ENCODE peak calls at places on chromosomes 4 and X, in ten cellular contexts. Z, U, I, G, F, D, C, Y, E and T are unnamed samples.
A peak's percentile ranks its signal among the peaks of the same experiment; 100 is the strongest.

GRCh38 chr4:86898562-86898961 is 6.3 kb upstream of the C4orf36 start:
- DNase-seq in Z (no peak), U (no peak), I (peak; percentile 16), G (no peak), F (no peak), D (peak; percentile 30), C (no peak), Y (no peak), E (no peak), T (no peak)

GRCh38 chrX:55028040-55028439 is 2.7 kb downstream of the ALAS2 start:
- DNase-seq in Z (no peak), U (no peak), I (no peak), G (no peak), F (no peak), D (no peak), C (no peak), Y (no peak), E (no peak), T (no peak)

GRCh38 chrX:120512627-120513026 is 43.5 kb upstream of the LAMP2 start:
- DNase-seq in Z (no peak), U (no peak), I (no peak), G (no peak), F (no peak), D (peak; percentile 19), C (no peak), Y (no peak), E (no peak), T (no peak)

GRCh38 chr4:139245590-139245989 is 34.4 kb downstream of the MGARP start:
- DNase-seq in Z (no peak), U (no peak), I (no peak), G (no peak), F (no peak), D (no peak), C (no peak), Y (no peak), E (no peak), T (no peak)

GRCh38 chr4:48127231-48127881 is 6.7 kb downstream of the TXK start:
- DNase-seq in Z (no peak), U (no peak), I (no peak), G (no peak), F (no peak), D (no peak), C (no peak), Y (no peak), E (peak; percentile 26), T (no peak)

GRCh38 chrX:83535417-83536244 is 27.5 kb downstream of the POU3F4 start:
- DNase-seq in Z (no peak), U (no peak), I (no peak), G (no peak), F (no peak), D (no peak), C (no peak), Y (peak; percentile 54), E (no peak), T (no peak)

GRCh38 chr4:141352775-141353544 is 132.3 kb downstream of the ZNF330 start:
- DNase-seq in Z (no peak), U (no peak), I (no peak), G (no peak), F (no peak), D (no peak), C (no peak), Y (no peak), E (no peak), T (no peak)

GRCh38 chr4:5052726-5053425 is 1.6 kb downstream of the STK32B start:
- DNase-seq in Z (no peak), U (no peak), I (no peak), G (no peak), F (no peak), D (no peak), C (no peak), Y (no peak), E (no peak), T (no peak)

GRCh38 chr4:99868126-99868596 is 26.1 kb downstream of the LAMTOR3 start:
- DNase-seq in Z (no peak), U (no peak), I (no peak), G (no peak), F (no peak), D (peak; percentile 14), C (no peak), Y (no peak), E (peak; percentile 3), T (no peak)

GRCh38 chrX:95764972-95765451 is 919.6 kb upstream of the DIAPH2 start:
- DNase-seq in Z (peak; percentile 78), U (no peak), I (peak; percentile 7), G (no peak), F (no peak), D (peak; percentile 75), C (no peak), Y (peak; percentile 68), E (peak; percentile 75), T (no peak)

GRCh38 chrX:16665089-16665488 is 15.1 kb downstream of the S100G start:
- DNase-seq in Z (no peak), U (no peak), I (no peak), G (no peak), F (no peak), D (no peak), C (no peak), Y (no peak), E (no peak), T (no peak)

GRCh38 chr4:21753084-21753760 is 195.3 kb downstream of the KCNIP4 start:
- DNase-seq in Z (no peak), U (no peak), I (no peak), G (no peak), F (no peak), D (no peak), C (no peak), Y (no peak), E (peak; percentile 70), T (no peak)

GRCh38 chrX:20514358-20514757 is 247.6 kb upstream of the RPS6KA3 start:
- DNase-seq in Z (no peak), U (no peak), I (no peak), G (no peak), F (no peak), D (no peak), C (no peak), Y (no peak), E (no peak), T (no peak)

GRCh38 chrX:119507206-119507605 is 39.0 kb downstream of the SLC25A5 start:
- DNase-seq in Z (no peak), U (no peak), I (no peak), G (no peak), F (no peak), D (no peak), C (no peak), Y (no peak), E (no peak), T (no peak)

GRCh38 chrX:119516157-119516702 is 48.0 kb downstream of the SLC25A5 start:
- DNase-seq in Z (peak; percentile 89), U (no peak), I (peak; percentile 83), G (no peak), F (no peak), D (peak; percentile 76), C (no peak), Y (peak; percentile 78), E (peak; percentile 72), T (no peak)

GRCh38 chrX:119512145-119512800 is 44.0 kb downstream of the SLC25A5 start:
- DNase-seq in Z (peak; percentile 78), U (peak; percentile 78), I (peak; percentile 62), G (peak; percentile 71), F (peak; percentile 71), D (peak; percentile 80), C (peak; percentile 43), Y (peak; percentile 79), E (peak; percentile 74), T (peak; percentile 65)
- H3K36me3 ChIP-seq in Z (no peaks in the 10 kb centered on the region), U (no peaks in the 10 kb centered on the region), I (no peaks in the 10 kb centered on the region), G (no peaks in the 10 kb centered on the region), F (no peaks in the 10 kb centered on the region), D (no peaks in the 10 kb centered on the region), C (no peaks in the 10 kb centered on the region), Y (no peaks in the 10 kb centered on the region), E (no peaks in the 10 kb centered on the region), T (no peaks in the 10 kb centered on the region)

GRCh38 chrX:1084689-1085088 is 127.8 kb downstream of the CRLF2 start:
- DNase-seq in Z (no peak), U (peak; percentile 5), I (no peak), G (no peak), F (no peak), D (no peak), C (no peak), Y (no peak), E (no peak), T (no peak)

DNA sequence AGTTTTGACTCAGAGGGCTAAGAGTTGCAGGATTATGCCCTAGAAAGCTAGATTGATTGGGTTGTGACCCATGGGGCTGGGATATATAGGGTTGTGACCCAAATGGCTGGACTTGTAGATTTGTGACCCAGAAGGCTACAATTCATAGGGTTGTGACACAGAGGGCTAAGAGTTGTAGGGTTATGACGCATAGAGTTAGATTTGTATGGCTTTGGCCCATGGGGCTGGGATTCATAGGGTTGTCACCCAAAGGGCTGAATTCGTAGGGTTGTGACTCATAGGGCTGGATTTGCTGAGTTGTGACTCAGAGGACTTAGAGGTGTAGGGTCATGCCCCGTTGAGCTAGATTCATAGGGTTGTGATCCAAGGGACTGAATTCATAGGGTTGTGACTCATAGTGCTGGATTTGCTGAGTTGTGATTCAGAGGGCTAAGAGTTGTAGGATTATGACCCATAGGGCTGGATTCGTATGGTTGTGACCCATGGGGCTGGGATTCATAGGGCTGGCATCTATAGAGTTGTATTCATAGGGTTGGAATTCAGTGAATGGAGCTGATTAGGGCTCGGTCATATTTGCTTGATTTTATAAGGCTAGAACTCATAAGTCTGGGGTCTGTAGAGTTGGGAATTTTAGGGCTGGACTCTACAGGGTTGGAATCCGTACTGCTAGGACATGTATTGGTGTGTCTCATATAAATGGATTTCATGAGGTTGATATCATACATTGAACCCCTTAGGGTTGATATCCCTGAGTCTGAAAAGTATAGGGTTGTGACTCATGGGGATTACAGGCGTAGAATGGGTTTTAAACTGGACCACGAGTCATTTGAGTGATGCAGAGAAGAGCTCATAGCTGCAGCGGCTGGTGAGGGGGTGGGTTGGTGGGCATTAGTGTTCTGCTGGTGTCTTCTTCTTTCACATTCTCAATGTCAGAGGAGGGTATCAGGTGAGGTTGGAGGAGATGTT is 125.7 kb downstream of the CRLF2 start:
- DNase-seq in Z (no peak), U (peak; percentile 5), I (no peak), G (no peak), F (no peak), D (no peak), C (no peak), Y (no peak), E (no peak), T (no peak)
- H3K36me3 ChIP-seq in Z (no peaks in the 10 kb centered on the region), U (no peaks in the 10 kb centered on the region), I (no peaks in the 10 kb centered on the region), G (no peaks in the 10 kb centered on the region), F (no peaks in the 10 kb centered on the region), D (no peaks in the 10 kb centered on the region), C (no peaks in the 10 kb centered on the region), Y (no peaks in the 10 kb centered on the region), E (no peaks in the 10 kb centered on the region), T (no peaks in the 10 kb centered on the region)

GRCh38 chr4:107999932-108000539 is 10.3 kb downstream of the HADH start:
- DNase-seq in Z (no peak), U (no peak), I (no peak), G (no peak), F (no peak), D (no peak), C (no peak), Y (no peak), E (no peak), T (no peak)
- H3K36me3 ChIP-seq in Z (peaks cover 26% of the 10 kb centered on the region), U (no peaks in the 10 kb centered on the region), I (peaks cover 86% of the 10 kb centered on the region), G (no peaks in the 10 kb centered on the region), F (no peaks in the 10 kb centered on the region), D (no peaks in the 10 kb centered on the region), C (no peaks in the 10 kb centered on the region), Y (peaks cover 5% of the 10 kb centered on the region), E (no peaks in the 10 kb centered on the region), T (no peaks in the 10 kb centered on the region)

DNA sequence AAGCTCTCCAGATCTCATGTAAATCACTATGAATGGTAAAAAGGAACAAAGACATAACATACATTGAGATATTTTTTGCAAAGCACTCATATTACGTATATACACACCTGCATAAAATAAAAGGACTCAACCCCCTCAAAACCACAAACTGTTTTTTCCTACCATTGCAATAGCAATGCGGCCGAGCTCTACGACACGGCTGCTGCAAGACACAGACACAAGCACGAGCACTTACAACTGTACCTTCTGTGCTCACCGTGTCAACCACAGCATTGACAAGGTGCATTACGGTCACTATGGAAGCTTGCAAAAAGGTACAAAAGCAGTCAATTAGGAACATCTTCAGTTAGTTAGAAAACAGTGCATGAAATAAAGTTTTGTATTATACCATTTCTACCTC is 37.1 kb upstream of the MTNR1A start:
- DNase-seq in Z (no peak), U (no peak), I (no peak), G (no peak), F (no peak), D (no peak), C (no peak), Y (no peak), E (no peak), T (no peak)
- H3K36me3 ChIP-seq in Z (no peaks in the 10 kb centered on the region), U (peaks cover 10% of the 10 kb centered on the region), I (no peaks in the 10 kb centered on the region), G (peaks cover 28% of the 10 kb centered on the region), F (peaks cover 63% of the 10 kb centered on the region), D (no peaks in the 10 kb centered on the region), C (no peaks in the 10 kb centered on the region), Y (peaks cover 8% of the 10 kb centered on the region), E (peaks cover 46% of the 10 kb centered on the region), T (peaks cover 69% of the 10 kb centered on the region)